ENCODE peak calls at places on chromosome 12, in eight cellular contexts. Y is CD8-positive, alpha-beta T cell; J is HS-27A; A is right atrium auricular region; I is GM10248; R is SW480; S is cardiac fibroblast; F is KBM-7. B is an unnamed sample.

GRCh38 chr12:99053599-99054362 is 408.7 kb downstream of the APAF1 start:
- DNase-seq in Y (no peak), J (peak), A (no peak), I (no peak), R (no peak), S (no peak), F (no peak), B (no peak)

GRCh38 chr12:34244608-34245007 is 222.3 kb downstream of the ALG10 start:
- DNase-seq in Y (no peak), J (no peak), A (no peak), I (no peak), R (no peak), S (no peak), F (no peak), B (no peak)

GRCh38 chr12:22683131-22683530 is 58.2 kb downstream of the ETNK1 start:
- DNase-seq in Y (no peak), J (no peak), A (no peak), I (no peak), R (no peak), S (no peak), F (no peak), B (no peak)

GRCh38 chr12:52871291-52871961 is 22.6 kb upstream of the KRT78 start:
- DNase-seq in Y (no peak), J (peak), A (peak), I (no peak), R (peak), S (peak), F (no peak), B (no peak)

GRCh38 chr12:18332173-18332572 is 70.9 kb downstream of the PIK3C2G start:
- DNase-seq in Y (no peak), J (no peak), A (no peak), I (no peak), R (no peak), S (no peak), F (no peak), B (no peak)

GRCh38 chr12:24896171-24896570 is 52.7 kb downstream of the BCAT1 start:
- DNase-seq in Y (no peak), J (no peak), A (no peak), I (no peak), R (no peak), S (no peak), F (no peak), B (no peak)

GRCh38 chr12:65460076-65460475 is 181.6 kb downstream of the MSRB3 start:
- DNase-seq in Y (no peak), J (no peak), A (no peak), I (no peak), R (no peak), S (no peak), F (no peak), B (no peak)

GRCh38 chr12:68944296-68945076 is 11.5 kb upstream of the CPM start:
- DNase-seq in Y (no peak), J (no peak), A (no peak), I (no peak), R (no peak), S (no peak), F (no peak), B (no peak)

GRCh38 chr12:105946541-105946940 is 192.2 kb downstream of the NUAK1 start:
- DNase-seq in Y (no peak), J (no peak), A (no peak), I (no peak), R (no peak), S (no peak), F (no peak), B (no peak)

GRCh38 chr12:76020731-76021672 is 10.6 kb downstream of the PHLDA1 start:
- DNase-seq in Y (peak), J (peak), A (no peak), I (peak), R (peak), S (peak), F (peak), B (no peak)

GRCh38 chr12:15527201-15527782 is 205.0 kb downstream of the PTPRO start:
- DNase-seq in Y (no peak), J (no peak), A (no peak), I (no peak), R (no peak), S (peak), F (peak), B (peak)

GRCh38 chr12:44314007-44314500 is 478.2 kb downstream of the TMEM117 start:
- DNase-seq in Y (no peak), J (no peak), A (no peak), I (no peak), R (no peak), S (no peak), F (no peak), B (no peak)

GRCh38 chr12:124865728-124866127 is 2.1 kb upstream of the SCARB1 start:
- DNase-seq in Y (no peak), J (no peak), A (no peak), I (no peak), R (no peak), S (no peak), F (no peak), B (no peak)

GRCh38 chr12:39348523-39348922 is 94.4 kb downstream of the KIF21A start:
- DNase-seq in Y (no peak), J (no peak), A (no peak), I (no peak), R (no peak), S (no peak), F (no peak), B (no peak)

GRCh38 chr12:85183855-85184254 is 96.2 kb upstream of the ALX1 start:
- DNase-seq in Y (no peak), J (no peak), A (no peak), I (no peak), R (no peak), S (no peak), F (no peak), B (no peak)

GRCh38 chr12:12915654-12916053 is 24.3 kb downstream of the GPRC5A start:
- DNase-seq in Y (no peak), J (no peak), A (no peak), I (no peak), R (no peak), S (no peak), F (no peak), B (peak)

GRCh38 chr12:130127527-130127908 is 34.7 kb upstream of the FZD10 start:
- DNase-seq in Y (no peak), J (no peak), A (peak), I (no peak), R (peak), S (no peak), F (no peak), B (no peak)

GRCh38 chr12:96714199-96714598 is 192.9 kb upstream of the NEDD1 start:
- DNase-seq in Y (no peak), J (no peak), A (no peak), I (no peak), R (no peak), S (no peak), F (no peak), B (no peak)

GRCh38 chr12:120903382-120903817 is 758 bp downstream of the SPPL3 start:
- DNase-seq in Y (peak), J (no peak), A (peak), I (peak), R (peak), S (peak), F (peak), B (peak)

GRCh38 chr12:19093218-19093617 is 36.3 kb upstream of the PLEKHA5 start:
- DNase-seq in Y (no peak), J (no peak), A (no peak), I (no peak), R (no peak), S (peak), F (no peak), B (no peak)